ENCODE peak calls at places on chromosomes 13 and 19, in five cellular contexts. Y is breast epithelium, A is A549, M is lower lobe of right lung, G is heart right ventricle. S is an unnamed sample.
A peak's percentile ranks its signal among the peaks of the same experiment; 100 is the strongest.

GRCh38 chr13:50340146-50340545 is 324.9 kb downstream of the KCNRG start:
- DNase-seq in Y (no peak), A (no peak), M (no peak), G (no peak), S (no peak)

GRCh38 chr13:73754727-73755292 is 379.4 kb downstream of the KLF12 start:
- DNase-seq in A (peak; percentile 4), G (no peak), Y (no peak), M (no peak), S (no peak)

GRCh38 chr13:77124423-77124822 is 97.5 kb upstream of the FBXL3 start:
- DNase-seq in G (no peak), A (no peak), Y (no peak), M (no peak), S (no peak)

GRCh38 chr13:21395953-21396352 is 63.1 kb downstream of the ZDHHC20 start:
- DNase-seq in A (no peak), M (no peak), G (no peak), Y (no peak), S (no peak)

GRCh38 chr19:6956573-6956972 is 64.7 kb downstream of the MBD3L2B start:
- DNase-seq in G (no peak), A (no peak), Y (no peak), M (no peak), S (no peak)

GRCh38 chr13:42875448-42876269 is 94.3 kb downstream of the FAM216B start:
- DNase-seq in Y (no peak), M (no peak), A (no peak), G (no peak), S (no peak)

GRCh38 chr19:28727133-28727834 is 485.7 kb downstream of the UQCRFS1 start:
- DNase-seq in Y (no peak), G (peak; percentile 19), M (no peak), A (no peak), S (no peak)

GRCh38 chr19:46442808-46443450 is 14.2 kb upstream of the PNMA8C start:
- DNase-seq in Y (no peak), M (no peak), A (peak; percentile 61), G (peak; percentile 15), S (no peak)

GRCh38 chr19:47637550-47637949 is 28.6 kb downstream of the BICRA start:
- DNase-seq in G (no peak), M (no peak), Y (no peak), A (no peak), S (no peak)

GRCh38 chr19:47049307-47049700 is 880 bp upstream of the TMEM160 start:
- DNase-seq in A (no peak), Y (no peak), G (no peak), M (no peak), S (no peak)

GRCh38 chr13:67554296-67554695 is 324.2 kb upstream of the PCDH9 start:
- DNase-seq in Y (no peak), M (no peak), A (no peak), G (no peak), S (no peak)

GRCh38 chr19:30228726-30229523 is 143.3 kb upstream of the ZNF536 start:
- DNase-seq in Y (no peak), G (no peak), M (no peak), A (no peak), S (no peak)

GRCh38 chr13:39244561-39245230 is 206.4 kb downstream of the NHLRC3 start:
- DNase-seq in Y (no peak), A (no peak), G (no peak), M (no peak), S (no peak)

GRCh38 chr19:35310811-35311465 is 18.0 kb upstream of the CD22 start:
- DNase-seq in G (no peak), A (no peak), Y (no peak), M (no peak), S (no peak)

GRCh38 chr13:33662392-33662791 is 155.6 kb upstream of the RFC3 start:
- DNase-seq in A (no peak), Y (no peak), M (no peak), G (no peak), S (no peak)

GRCh38 chr19:6373813-6374108 is 1.2 kb downstream of the ALKBH7 start:
- DNase-seq in G (no peak), Y (peak; percentile 37), M (no peak), A (no peak), S (no peak)

GRCh38 chr19:48715276-48715675 is 4.2 kb downstream of the MAMSTR start:
- DNase-seq in Y (no peak), A (no peak), M (peak; percentile 49), G (no peak), S (peak; percentile 22)

GRCh38 chr19:10189631-10190425 is 4.9 kb downstream of the DNMT1 start:
- DNase-seq in A (no peak), M (no peak), G (no peak), Y (no peak), S (no peak)

GRCh38 chr13:80242728-80243427 is 98.0 kb downstream of the SPRY2 start:
- DNase-seq in A (no peak), G (no peak), M (no peak), Y (no peak), S (no peak)

GRCh38 chr19:17841810-17842662 is 5.7 kb downstream of the JAK3 start:
- DNase-seq in A (peak; percentile 91), Y (peak; percentile 46), G (peak; percentile 82), M (peak; percentile 54), S (peak; percentile 70)

GRCh38 chr13:50527612-50528509 is 315.6 kb downstream of the DLEU7 start:
- DNase-seq in A (no peak), G (no peak), Y (no peak), M (no peak), S (peak; percentile 29)

GRCh38 chr19:1526979-1527649 is 3.2 kb downstream of the PLK5 start:
- DNase-seq in Y (no peak), A (no peak), G (no peak), M (no peak), S (no peak)

GRCh38 chr13:75135325-75135825 is 346.6 kb downstream of the TBC1D4 start:
- DNase-seq in Y (no peak), M (no peak), A (no peak), G (no peak), S (no peak)

GRCh38 chr19:52786078-52786463 is 520 bp downstream of the ZNF600 start:
- DNase-seq in A (no peak), Y (no peak), G (peak; percentile 11), M (no peak), S (peak; percentile 9)

GRCh38 chr13:94646904-94647303 is 45.2 kb downstream of the GPR180 start:
- DNase-seq in M (no peak), A (no peak), Y (no peak), G (no peak), S (no peak)

GRCh38 chr13:95920485-95920884 is 132.7 kb downstream of the UGGT2 start:
- DNase-seq in G (no peak), M (no peak), A (no peak), Y (no peak), S (no peak)

GRCh38 chr19:33290956-33291622 is 11.2 kb downstream of the CEBPA start:
- DNase-seq in A (peak; percentile 87), G (no peak), Y (no peak), M (peak; percentile 65), S (no peak)

GRCh38 chr19:45075215-45076028 is 856 bp downstream of the ZNF296 start:
- DNase-seq in Y (peak; percentile 69), M (peak; percentile 95), A (peak; percentile 86), G (peak; percentile 68), S (peak; percentile 62)

GRCh38 chr13:44141725-44142539 is 231.7 kb upstream of the SERP2 start:
- DNase-seq in Y (peak; percentile 97), G (peak; percentile 99), A (peak; percentile 83), M (peak; percentile 99), S (peak; percentile 98)
- TF ChIP-seq CTCF in Y (no peak), G (no peak), A (no peak), M (peak; percentile 9), S (no peak)

GRCh38 chr13:27037171-27037570 is 134.4 kb downstream of the USP12 start:
- DNase-seq in Y (no peak), A (no peak), M (no peak), G (no peak), S (no peak)

GRCh38 chr13:27035892-27036235 is 135.7 kb downstream of the USP12 start:
- DNase-seq in A (peak; percentile 48), Y (no peak), M (no peak), G (no peak), S (no peak)

GRCh38 chr13:27037571-27037970 is 134.0 kb downstream of the USP12 start:
- DNase-seq in M (no peak), G (no peak), A (no peak), Y (no peak), S (no peak)

GRCh38 chr13:27036236-27036981 is 135.2 kb downstream of the USP12 start:
- DNase-seq in Y (no peak), A (peak; percentile 32), M (no peak), G (no peak), S (no peak)

DNA sequence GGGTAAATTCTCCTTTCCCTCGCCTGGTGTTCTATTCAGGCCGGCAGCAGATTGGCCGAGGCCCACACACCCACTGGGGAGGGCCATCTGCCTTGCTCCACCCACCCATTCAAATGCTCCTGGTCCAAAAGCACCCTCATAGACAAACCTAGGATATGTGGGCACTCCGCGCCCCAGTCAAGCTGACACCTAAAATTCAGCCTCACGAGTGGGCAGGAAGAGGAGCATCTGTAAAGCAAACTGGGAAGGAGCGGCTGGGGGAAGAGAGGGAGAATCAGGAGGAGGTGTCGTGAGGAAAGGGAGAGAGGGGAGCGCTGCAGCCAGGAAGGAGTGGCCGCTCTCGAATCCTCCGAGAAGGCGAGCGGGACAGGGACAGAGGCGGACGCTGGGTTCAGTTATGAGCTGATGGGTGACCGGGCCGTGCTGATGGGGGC is 136.9 kb downstream of the USP12 start:
- DNase-seq in G (no peak), A (no peak), M (no peak), Y (no peak), S (no peak)
- H3K4me3 ChIP-seq in G (peak overlapping the region; percentile 1), A (no peak overlapping the region), M (peak overlapping the region; percentile 29), Y (no peak overlapping the region), S (peak overlapping the region; percentile 24)

DNA sequence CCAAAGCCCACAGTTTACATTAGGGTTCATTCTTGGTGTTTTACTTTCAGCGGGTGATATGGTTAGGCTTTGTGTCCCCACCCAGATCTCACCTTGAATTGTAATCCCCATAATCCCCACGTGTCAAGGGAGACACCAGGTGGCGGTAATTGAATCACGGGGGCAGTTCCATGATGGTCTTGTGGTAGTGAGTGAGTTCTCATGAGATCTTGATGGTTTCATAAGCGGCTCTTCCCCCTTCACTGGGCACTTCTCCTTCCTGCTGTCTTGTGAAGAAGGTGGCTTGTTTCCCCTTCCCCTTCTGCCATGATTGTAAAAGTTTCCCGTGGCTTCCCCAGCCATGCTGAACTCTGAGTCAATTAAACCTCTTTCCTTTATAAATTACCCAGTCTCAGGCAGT is 12.0 kb downstream of the FPR2 start:
- DNase-seq in G (no peak), M (no peak), Y (no peak), A (no peak), S (no peak)
- TF ChIP-seq CTCF in G (no peak), M (no peak), Y (no peak), A (no peak), S (no peak)

GRCh38 chr19:53908106-53908932 is 759 bp upstream of the CACNG7 start:
- DNase-seq in Y (no peak), M (no peak), A (peak; percentile 90), G (peak; percentile 24), S (no peak)

GRCh38 chr19:53908933-53909415 is at the start of gene CACNG7:
- DNase-seq in M (no peak), Y (no peak), G (no peak), A (no peak), S (no peak)

GRCh38 chr19:53910170-53910518 is 1.1 kb downstream of the CACNG7 start:
- DNase-seq in Y (no peak), M (no peak), A (no peak), G (no peak), S (no peak)

GRCh38 chr19:53907690-53908089 is 1.4 kb upstream of the CACNG7 start:
- DNase-seq in M (no peak), Y (no peak), G (no peak), A (no peak), S (no peak)

GRCh38 chr19:53909471-53910169 is 542 bp downstream of the CACNG7 start:
- DNase-seq in M (no peak), G (no peak), A (no peak), Y (no peak), S (no peak)
- H3K4me3 ChIP-seq in M (no peak overlapping the region), G (no peak overlapping the region), A (peak overlapping the region; percentile 70), Y (no peak overlapping the region), S (no peak overlapping the region)

S was measured in heart left ventricle.